ENCODE peak calls at places on chromosomes 4 and X, in six cellular contexts. One of them, this sample, is unnamed.

GRCh38 chr4:85734446-85734845 is 259.5 kb downstream of the ARHGAP24 start:
- DNase-seq in gastrocnemius medialis: no peak
- DNase-seq in OCI-LY7: no peak
- DNase-seq in body of pancreas: no peak
- DNase-seq in cardiac muscle cell: no peak
- DNase-seq in IMR-90: no peak
- DNase-seq in this sample: no peak

GRCh38 chr4:66273110-66273509 is 602.8 kb upstream of the EPHA5 start:
- DNase-seq in IMR-90: no peak
- DNase-seq in cardiac muscle cell: peak; percentile 25
- DNase-seq in body of pancreas: no peak
- DNase-seq in gastrocnemius medialis: no peak
- DNase-seq in OCI-LY7: no peak
- DNase-seq in this sample: no peak

GRCh38 chr4:126762651-126763247 is 870.0 kb upstream of the INTU start:
- DNase-seq in OCI-LY7: no peak
- DNase-seq in IMR-90: no peak
- DNase-seq in gastrocnemius medialis: no peak
- DNase-seq in body of pancreas: no peak
- DNase-seq in cardiac muscle cell: no peak
- DNase-seq in this sample: no peak

GRCh38 chr4:113411496-113411938 is 350.0 kb downstream of the CAMK2D start:
- DNase-seq in body of pancreas: no peak
- DNase-seq in cardiac muscle cell: no peak
- DNase-seq in gastrocnemius medialis: peak; percentile 13
- DNase-seq in IMR-90: peak; percentile 97
- DNase-seq in OCI-LY7: no peak
- DNase-seq in this sample: peak; percentile 14

GRCh38 chr4:80216100-80216761 is 18.9 kb downstream of the PRDM8 start:
- DNase-seq in gastrocnemius medialis: no peak
- DNase-seq in body of pancreas: no peak
- DNase-seq in IMR-90: no peak
- DNase-seq in cardiac muscle cell: no peak
- DNase-seq in OCI-LY7: no peak
- DNase-seq in this sample: no peak

GRCh38 chr4:130849985-130850632 is 1754.2 kb downstream of the C4orf33 start:
- DNase-seq in cardiac muscle cell: no peak
- DNase-seq in IMR-90: no peak
- DNase-seq in OCI-LY7: no peak
- DNase-seq in body of pancreas: peak; percentile 82
- DNase-seq in gastrocnemius medialis: no peak
- DNase-seq in this sample: peak; percentile 48

GRCh38 chrX:129798888-129799287 is 19.1 kb downstream of the SASH3 start:
- DNase-seq in cardiac muscle cell: no peak
- DNase-seq in OCI-LY7: no peak
- DNase-seq in gastrocnemius medialis: no peak
- DNase-seq in IMR-90: no peak
- DNase-seq in body of pancreas: no peak
- DNase-seq in this sample: no peak

GRCh38 chrX:6291444-6291843 is 62.8 kb upstream of the NLGN4X start:
- DNase-seq in IMR-90: no peak
- DNase-seq in gastrocnemius medialis: no peak
- DNase-seq in OCI-LY7: no peak
- DNase-seq in body of pancreas: no peak
- DNase-seq in cardiac muscle cell: peak; percentile 5
- DNase-seq in this sample: no peak

GRCh38 chrX:13487731-13488505 is 81.5 kb upstream of the EGFL6 start:
- DNase-seq in gastrocnemius medialis: no peak
- DNase-seq in IMR-90: peak; percentile 88
- DNase-seq in body of pancreas: peak; percentile 45
- DNase-seq in cardiac muscle cell: peak; percentile 30
- DNase-seq in OCI-LY7: peak; percentile 73
- DNase-seq in this sample: peak; percentile 14

GRCh38 chr4:24322517-24322916 is 261.8 kb downstream of the DHX15 start:
- DNase-seq in gastrocnemius medialis: no peak
- DNase-seq in body of pancreas: no peak
- DNase-seq in OCI-LY7: no peak
- DNase-seq in IMR-90: peak; percentile 22
- DNase-seq in cardiac muscle cell: no peak
- DNase-seq in this sample: no peak

GRCh38 chrX:120751683-120752082 is 121.8 kb upstream of the C1GALT1C1 start:
- DNase-seq in gastrocnemius medialis: no peak
- DNase-seq in cardiac muscle cell: no peak
- DNase-seq in body of pancreas: no peak
- DNase-seq in OCI-LY7: peak; percentile 55
- DNase-seq in IMR-90: no peak
- DNase-seq in this sample: no peak

GRCh38 chr4:40245794-40246546 is 49.1 kb downstream of the RHOH start:
- DNase-seq in gastrocnemius medialis: no peak
- DNase-seq in IMR-90: no peak
- DNase-seq in OCI-LY7: no peak
- DNase-seq in body of pancreas: no peak
- DNase-seq in cardiac muscle cell: no peak
- DNase-seq in this sample: no peak

GRCh38 chr4:60657041-60657440 is 543.1 kb upstream of the ADGRL3 start:
- DNase-seq in IMR-90: peak; percentile 1
- DNase-seq in gastrocnemius medialis: no peak
- DNase-seq in OCI-LY7: no peak
- DNase-seq in cardiac muscle cell: no peak
- DNase-seq in body of pancreas: no peak
- DNase-seq in this sample: no peak

GRCh38 chr4:120008075-120008474 is 58.6 kb downstream of the MAD2L1 start:
- DNase-seq in body of pancreas: no peak
- DNase-seq in IMR-90: no peak
- DNase-seq in OCI-LY7: no peak
- DNase-seq in gastrocnemius medialis: no peak
- DNase-seq in cardiac muscle cell: no peak
- DNase-seq in this sample: no peak

GRCh38 chrX:47849776-47850175 is 13.1 kb downstream of the ZNF81 start:
- DNase-seq in IMR-90: no peak
- DNase-seq in body of pancreas: no peak
- DNase-seq in OCI-LY7: peak; percentile 14
- DNase-seq in gastrocnemius medialis: no peak
- DNase-seq in cardiac muscle cell: no peak
- DNase-seq in this sample: no peak

GRCh38 chrX:47859686-47860085 is 23.0 kb downstream of the ZNF81 start:
- DNase-seq in body of pancreas: no peak
- DNase-seq in OCI-LY7: no peak
- DNase-seq in gastrocnemius medialis: no peak
- DNase-seq in IMR-90: no peak
- DNase-seq in cardiac muscle cell: no peak
- DNase-seq in this sample: no peak

GRCh38 chrX:47854474-47854873 is 17.8 kb downstream of the ZNF81 start:
- DNase-seq in IMR-90: peak; percentile 13
- DNase-seq in cardiac muscle cell: peak; percentile 32
- DNase-seq in OCI-LY7: peak; percentile 22
- DNase-seq in body of pancreas: peak; percentile 18
- DNase-seq in gastrocnemius medialis: no peak
- DNase-seq in this sample: peak; percentile 41
- TF ChIP-seq CTCF in IMR-90: peak; percentile 43
- TF ChIP-seq CTCF in cardiac muscle cell: peak; percentile 47
- TF ChIP-seq CTCF in OCI-LY7: peak; percentile 66
- TF ChIP-seq CTCF in body of pancreas: peak; percentile 48
- TF ChIP-seq CTCF in gastrocnemius medialis: peak; percentile 20
- TF ChIP-seq CTCF in this sample: peak; percentile 20

DNA sequence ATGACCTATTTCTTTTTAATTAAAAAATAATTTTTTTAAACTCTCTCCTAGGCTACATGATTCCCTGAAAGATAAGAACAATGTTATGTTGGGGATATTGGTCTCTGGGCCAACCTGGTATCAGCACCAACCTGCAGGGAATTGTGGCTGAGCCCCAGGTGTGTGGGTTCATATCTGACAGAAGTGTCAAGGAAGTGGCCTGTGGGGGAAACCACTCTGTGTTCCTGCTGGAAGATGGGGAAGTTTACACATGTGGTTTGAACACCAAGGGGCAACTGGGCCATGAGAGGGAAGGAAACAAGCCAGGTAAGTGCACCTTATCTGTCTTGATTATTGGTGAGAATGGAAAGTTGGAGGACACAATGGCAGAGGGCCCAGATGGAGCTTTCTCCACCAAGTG is 13.5 kb downstream of the HERC3 start:
- DNase-seq in cardiac muscle cell: no peak
- DNase-seq in gastrocnemius medialis: no peak
- DNase-seq in IMR-90: no peak
- DNase-seq in body of pancreas: no peak
- DNase-seq in OCI-LY7: peak; percentile 2
- DNase-seq in this sample: no peak
- H3K36me3 ChIP-seq in cardiac muscle cell: peaks cover 15% of the 10 kb centered on the region
- H3K36me3 ChIP-seq in gastrocnemius medialis: peaks cover 15% of the 10 kb centered on the region
- H3K36me3 ChIP-seq in IMR-90: peaks cover 5% of the 10 kb centered on the region
- H3K36me3 ChIP-seq in body of pancreas: no peaks in the 10 kb centered on the region
- H3K36me3 ChIP-seq in OCI-LY7: peaks cover 32% of the 10 kb centered on the region
- H3K36me3 ChIP-seq in this sample: no peaks in the 10 kb centered on the region

GRCh38 chr4:2260336-2261109 is 1.4 kb downstream of the MXD4 start:
- DNase-seq in OCI-LY7: no peak
- DNase-seq in IMR-90: no peak
- DNase-seq in gastrocnemius medialis: peak; percentile 25
- DNase-seq in body of pancreas: peak; percentile 23
- DNase-seq in cardiac muscle cell: no peak
- DNase-seq in this sample: peak; percentile 28

GRCh38 chr4:2259541-2260267 is 2.2 kb downstream of the MXD4 start:
- DNase-seq in OCI-LY7: no peak
- DNase-seq in IMR-90: no peak
- DNase-seq in gastrocnemius medialis: peak; percentile 11
- DNase-seq in body of pancreas: peak; percentile 13
- DNase-seq in cardiac muscle cell: no peak
- DNase-seq in this sample: no peak

GRCh38 chr4:2257361-2258001 is 4.4 kb downstream of the MXD4 start:
- DNase-seq in IMR-90: no peak
- DNase-seq in body of pancreas: peak; percentile 12
- DNase-seq in cardiac muscle cell: no peak
- DNase-seq in OCI-LY7: no peak
- DNase-seq in gastrocnemius medialis: peak; percentile 12
- DNase-seq in this sample: no peak

GRCh38 chr4:2258091-2259035 is 3.5 kb downstream of the MXD4 start:
- DNase-seq in IMR-90: no peak
- DNase-seq in body of pancreas: no peak
- DNase-seq in cardiac muscle cell: no peak
- DNase-seq in gastrocnemius medialis: peak; percentile 12
- DNase-seq in OCI-LY7: no peak
- DNase-seq in this sample: peak; percentile 3

GRCh38 chr4:2259036-2259540 is 2.8 kb downstream of the MXD4 start:
- DNase-seq in body of pancreas: peak; percentile 11
- DNase-seq in gastrocnemius medialis: peak; percentile 10
- DNase-seq in cardiac muscle cell: no peak
- DNase-seq in IMR-90: no peak
- DNase-seq in OCI-LY7: no peak
- DNase-seq in this sample: no peak
- H3K4me3 ChIP-seq in body of pancreas: no peak overlapping the region
- H3K4me3 ChIP-seq in gastrocnemius medialis: peak overlapping the region; percentile 13
- H3K4me3 ChIP-seq in cardiac muscle cell: no peak overlapping the region
- H3K4me3 ChIP-seq in IMR-90: no peak overlapping the region
- H3K4me3 ChIP-seq in OCI-LY7: no peak overlapping the region
- H3K4me3 ChIP-seq in this sample: no peak overlapping the region

DNA sequence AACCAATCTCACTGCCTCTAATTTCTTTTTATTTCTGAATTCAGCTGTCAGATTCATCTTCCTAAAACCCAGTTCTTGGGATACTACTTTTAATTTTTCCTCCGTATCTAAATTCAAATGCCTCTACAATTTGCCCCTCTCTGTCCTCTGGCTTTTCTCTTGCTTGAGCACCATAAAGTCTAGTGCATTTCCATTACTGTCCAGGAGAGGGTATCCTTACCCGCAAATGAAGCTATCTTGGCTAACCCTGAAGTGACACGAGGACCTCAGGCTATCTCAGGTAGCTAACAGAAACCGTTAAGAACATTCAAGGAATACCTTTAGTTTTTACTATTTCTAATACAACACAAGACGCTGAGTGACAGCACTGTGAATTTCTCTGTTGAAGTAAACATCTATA is 49.4 kb upstream of the PRR32 start:
- DNase-seq in gastrocnemius medialis: no peak
- DNase-seq in body of pancreas: no peak
- DNase-seq in IMR-90: no peak
- DNase-seq in OCI-LY7: peak; percentile 3
- DNase-seq in cardiac muscle cell: peak; percentile 51
- DNase-seq in this sample: no peak
- TF ChIP-seq CTCF in gastrocnemius medialis: no peak
- TF ChIP-seq CTCF in body of pancreas: peak; percentile 37
- TF ChIP-seq CTCF in IMR-90: peak; percentile 23
- TF ChIP-seq CTCF in OCI-LY7: peak; percentile 59
- TF ChIP-seq CTCF in cardiac muscle cell: no peak
- TF ChIP-seq CTCF in this sample: no peak

GRCh38 chr4:2487632-2488031 is 18.7 kb downstream of the RNF4 start:
- DNase-seq in body of pancreas: no peak
- DNase-seq in IMR-90: no peak
- DNase-seq in cardiac muscle cell: no peak
- DNase-seq in OCI-LY7: no peak
- DNase-seq in gastrocnemius medialis: no peak
- DNase-seq in this sample: no peak
- H3K36me3 ChIP-seq in body of pancreas: peaks cover 6% of the 10 kb centered on the region
- H3K36me3 ChIP-seq in IMR-90: peaks cover 19% of the 10 kb centered on the region
- H3K36me3 ChIP-seq in cardiac muscle cell: peaks cover 19% of the 10 kb centered on the region
- H3K36me3 ChIP-seq in OCI-LY7: peaks cover 78% of the 10 kb centered on the region
- H3K36me3 ChIP-seq in gastrocnemius medialis: peaks cover 18% of the 10 kb centered on the region
- H3K36me3 ChIP-seq in this sample: peaks cover 6% of the 10 kb centered on the region

GRCh38 chr4:145541266-145541770 is 59.7 kb downstream of the SMAD1 start:
- DNase-seq in OCI-LY7: no peak
- DNase-seq in gastrocnemius medialis: no peak
- DNase-seq in IMR-90: no peak
- DNase-seq in body of pancreas: no peak
- DNase-seq in cardiac muscle cell: no peak
- DNase-seq in this sample: no peak
- H3K4me3 ChIP-seq in OCI-LY7: no peak overlapping the region
- H3K4me3 ChIP-seq in gastrocnemius medialis: no peak overlapping the region
- H3K4me3 ChIP-seq in IMR-90: no peak overlapping the region
- H3K4me3 ChIP-seq in body of pancreas: no peak overlapping the region
- H3K4me3 ChIP-seq in cardiac muscle cell: no peak overlapping the region
- H3K4me3 ChIP-seq in this sample: no peak overlapping the region

DNA sequence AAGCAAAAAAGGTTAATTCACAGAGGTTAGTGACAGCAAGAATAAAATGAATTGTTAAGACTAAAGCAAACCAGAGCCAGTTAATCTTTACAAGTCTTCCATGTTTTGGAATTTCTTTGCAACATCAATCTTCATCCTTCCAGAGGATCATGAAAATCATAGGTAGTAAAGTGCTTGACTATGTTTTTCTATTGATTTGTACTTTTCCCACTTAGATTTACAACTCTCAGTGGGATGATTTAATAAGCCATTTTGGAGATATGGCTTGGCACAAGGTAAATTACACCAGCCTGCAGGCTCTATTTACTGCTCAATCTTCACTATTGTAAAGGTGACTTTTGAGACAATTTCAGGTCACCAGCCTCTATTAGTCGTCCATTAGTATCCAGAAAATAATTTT is 26.5 kb downstream of the MSL3 start:
- DNase-seq in gastrocnemius medialis: no peak
- DNase-seq in IMR-90: no peak
- DNase-seq in OCI-LY7: no peak
- DNase-seq in cardiac muscle cell: no peak
- DNase-seq in body of pancreas: no peak
- DNase-seq in this sample: no peak
- TF ChIP-seq CTCF in gastrocnemius medialis: no peak
- TF ChIP-seq CTCF in IMR-90: no peak
- TF ChIP-seq CTCF in OCI-LY7: no peak
- TF ChIP-seq CTCF in cardiac muscle cell: no peak
- TF ChIP-seq CTCF in body of pancreas: no peak
- TF ChIP-seq CTCF in this sample: no peak

GRCh38 chr4:531076-531475 is 32.1 kb downstream of the PIGG start:
- DNase-seq in IMR-90: no peak
- DNase-seq in body of pancreas: no peak
- DNase-seq in OCI-LY7: no peak
- DNase-seq in cardiac muscle cell: no peak
- DNase-seq in gastrocnemius medialis: no peak
- DNase-seq in this sample: no peak
- H3K36me3 ChIP-seq in IMR-90: peaks cover 64% of the 10 kb centered on the region
- H3K36me3 ChIP-seq in body of pancreas: peaks cover 5% of the 10 kb centered on the region
- H3K36me3 ChIP-seq in OCI-LY7: peaks cover 31% of the 10 kb centered on the region
- H3K36me3 ChIP-seq in cardiac muscle cell: peaks cover 23% of the 10 kb centered on the region
- H3K36me3 ChIP-seq in gastrocnemius medialis: peaks cover 60% of the 10 kb centered on the region
- H3K36me3 ChIP-seq in this sample: peaks cover 22% of the 10 kb centered on the region